ENCODE peak calls at places on chromosome 18, in eight cellular contexts. W is suprapubic skin, X is K562, U is H1, N is stomach, L is transverse colon, Q is sigmoid colon, B is HepG2. A is an unnamed sample. For H3K36me3, the result is how much of the 10 kb centered on the place peaks cover.

GRCh38 chr18:286515-287310 is 18.9 kb upstream of the THOC1 start:
- DNase-seq in W (no peak), X (no peak), U (no peak), N (no peak), L (no peak), Q (no peak), B (peak), A (no peak)

GRCh38 chr18:48023334-48024008 is 93.0 kb upstream of the SMAD2 start:
- DNase-seq in W (no peak), X (peak), U (no peak), N (peak), L (peak), Q (peak), B (peak), A (no peak)

GRCh38 chr18:8212893-8213805 is 396.1 kb upstream of the RAB12 start:
- DNase-seq in W (no peak), X (no peak), U (no peak), N (no peak), L (no peak), Q (no peak), B (no peak), A (no peak)

GRCh38 chr18:1094408-1094807 is 189.7 kb downstream of the ADCYAP1 start:
- DNase-seq in W (no peak), X (no peak), U (no peak), N (no peak), L (no peak), Q (no peak), B (no peak), A (no peak)

GRCh38 chr18:32714571-32715148 is 58.2 kb downstream of the KLHL14 start:
- DNase-seq in W (no peak), X (no peak), U (peak), N (peak), L (peak), Q (no peak), B (peak), A (no peak)

GRCh38 chr18:10495936-10496335 is 29.9 kb upstream of the NAPG start:
- DNase-seq in W (no peak), X (no peak), U (no peak), N (no peak), L (no peak), Q (no peak), B (no peak), A (no peak)

GRCh38 chr18:68676913-68677312 is 38.0 kb downstream of the TMX3 start:
- DNase-seq in W (no peak), X (no peak), U (no peak), N (no peak), L (no peak), Q (no peak), B (no peak), A (no peak)

GRCh38 chr18:56066524-56067215 is 478.7 kb upstream of the TCF4 start:
- DNase-seq in W (no peak), X (no peak), U (no peak), N (no peak), L (no peak), Q (no peak), B (no peak), A (no peak)

GRCh38 chr18:31819106-31819924 is 58.6 kb upstream of the SLC25A52 start:
- DNase-seq in W (no peak), X (peak), U (peak), N (no peak), L (no peak), Q (no peak), B (peak), A (no peak)

GRCh38 chr18:33706391-33706790 is 128.4 kb downstream of the ASXL3 start:
- DNase-seq in W (no peak), X (no peak), U (no peak), N (no peak), L (no peak), Q (no peak), B (no peak), A (no peak)

GRCh38 chr18:7452331-7452730 is 114.8 kb upstream of the PTPRM start:
- DNase-seq in W (no peak), X (peak), U (peak), N (no peak), L (no peak), Q (no peak), B (peak), A (peak)

GRCh38 chr18:57859314-57859713 is 56.2 kb upstream of the ATP8B1 start:
- DNase-seq in W (no peak), X (peak), U (no peak), N (no peak), L (peak), Q (no peak), B (peak), A (no peak)

GRCh38 chr18:68436485-68436884 is 278.4 kb downstream of the TMX3 start:
- DNase-seq in W (no peak), X (no peak), U (no peak), N (no peak), L (no peak), Q (no peak), B (no peak), A (no peak)

GRCh38 chr18:68623342-68623741 is 91.6 kb downstream of the TMX3 start:
- DNase-seq in W (no peak), X (peak), U (peak), N (peak), L (no peak), Q (peak), B (peak), A (no peak)

GRCh38 chr18:51082571-51083264 is 52.7 kb downstream of the SMAD4 start:
- DNase-seq in W (no peak), X (no peak), U (no peak), N (no peak), L (no peak), Q (no peak), B (no peak), A (no peak)

GRCh38 chr18:31041346-31042067 is 1.0 kb downstream of the DSC3 start:
- DNase-seq in W (no peak), X (no peak), U (no peak), N (no peak), L (peak), Q (no peak), B (no peak), A (peak)

GRCh38 chr18:69992776-69993175 is 45.1 kb upstream of the CD226 start:
- DNase-seq in W (no peak), X (no peak), U (no peak), N (no peak), L (no peak), Q (no peak), B (no peak), A (no peak)

GRCh38 chr18:49029628-49030027 is 78.9 kb upstream of the SMAD7 start:
- DNase-seq in W (no peak), X (no peak), U (no peak), N (no peak), L (no peak), Q (no peak), B (no peak), A (no peak)

GRCh38 chr18:46334200-46334553 is 230.0 kb downstream of the HAUS1 start:
- DNase-seq in W (peak), X (no peak), U (no peak), N (no peak), L (no peak), Q (peak), B (no peak), A (no peak)

GRCh38 chr18:48937869-48938750 is 12.7 kb downstream of the SMAD7 start:
- DNase-seq in W (no peak), X (no peak), U (no peak), N (no peak), L (no peak), Q (no peak), B (no peak), A (peak)

DNA sequence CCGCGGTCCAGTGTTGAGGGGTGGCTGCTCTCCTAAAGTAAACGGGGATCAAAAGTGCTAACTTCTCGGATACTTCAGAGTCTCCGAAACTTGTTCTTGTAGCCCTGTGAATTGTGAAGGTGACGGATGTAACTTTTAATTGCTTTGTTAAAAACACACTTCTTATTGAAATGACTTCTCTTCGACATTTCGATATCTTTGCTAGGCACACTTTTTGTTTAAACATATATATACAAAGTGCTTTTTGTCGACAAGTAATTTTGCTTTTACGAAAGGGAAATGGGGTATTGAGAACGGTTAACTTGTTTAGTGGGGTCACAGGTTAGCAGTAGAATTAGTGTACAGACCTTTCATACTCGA is 578 bp downstream of the ATP9B start:
- DNase-seq in W (no peak), X (no peak), U (no peak), N (no peak), L (no peak), Q (no peak), B (no peak), A (no peak)
- TF ChIP-seq EP300 in W (no peak), X (no peak), U (no peak), N (no peak), L (no peak), Q (no peak), B (no peak), A (no peak)

GRCh38 chr18:79393626-79394401 is 1.9 kb upstream of the NFATC1 start:
- DNase-seq in W (peak), X (peak), U (no peak), N (peak), L (peak), Q (peak), B (peak), A (peak)
- TF ChIP-seq POLR2AphosphoS5 in W (no peak), X (no peak), U (no peak), N (no peak), L (peak), Q (peak), B (no peak), A (peak)

GRCh38 chr18:63236417-63236816 is 83.2 kb downstream of the BCL2 start:
- DNase-seq in W (no peak), X (no peak), U (no peak), N (no peak), L (no peak), Q (no peak), B (no peak), A (no peak)
- H3K36me3 ChIP-seq in W (under half), X (under half), U (under half), N (under half), L (under half), Q (under half), B (under half), A (under half)

DNA sequence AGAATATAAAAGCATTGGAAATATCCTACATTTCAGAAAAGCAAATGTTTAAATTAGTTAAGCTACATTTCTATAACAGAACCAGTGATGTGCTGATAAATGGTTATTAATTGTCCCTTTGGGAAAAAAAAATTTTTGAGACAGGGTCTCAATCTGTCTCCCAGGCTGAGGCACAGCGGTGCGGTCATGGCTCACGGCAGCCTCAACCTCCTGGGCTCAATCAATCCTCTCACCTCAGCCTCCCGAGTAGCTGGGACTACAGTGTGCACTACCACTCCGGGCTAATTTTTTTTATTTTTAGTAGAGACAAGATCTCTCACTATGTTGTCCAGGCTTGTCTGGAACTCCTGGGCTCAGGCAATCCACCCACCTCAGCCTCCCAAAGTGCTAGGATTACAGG is 194.8 kb upstream of the SALL3 start:
- DNase-seq in W (no peak), X (no peak), U (no peak), N (no peak), L (no peak), Q (no peak), B (no peak), A (no peak)
- TF ChIP-seq EP300 in W (no peak), X (no peak), U (no peak), N (no peak), L (no peak), Q (no peak), B (no peak), A (no peak)

DNA sequence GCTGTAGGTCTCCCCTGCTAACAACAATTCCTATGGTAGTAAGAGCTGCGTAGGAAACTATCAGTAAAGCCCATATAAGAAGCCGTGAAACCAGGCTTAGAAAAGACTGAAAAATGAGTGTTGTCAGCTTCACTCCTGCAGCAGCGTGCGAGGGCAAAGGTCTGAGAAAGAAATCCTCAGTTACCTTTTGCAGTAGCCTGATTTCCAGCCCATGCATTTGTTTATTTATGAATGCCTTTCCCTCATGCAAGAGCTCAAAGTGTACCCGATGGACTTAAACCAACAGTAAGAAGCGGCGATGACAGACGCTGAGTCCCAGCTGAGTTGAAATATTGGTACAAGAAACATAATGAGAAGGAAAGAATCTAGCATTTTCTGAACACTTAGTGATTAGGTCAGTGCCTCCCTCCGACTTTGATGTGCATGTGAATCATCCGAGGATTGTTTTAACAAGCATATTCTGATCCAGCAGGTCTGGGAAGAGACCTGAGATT is 15.0 kb upstream of the POLI start:
- DNase-seq in W (no peak), X (no peak), U (no peak), N (no peak), L (no peak), Q (no peak), B (peak), A (no peak)
- TF ChIP-seq POLR2AphosphoS5 in W (no peak), X (no peak), U (no peak), N (no peak), L (no peak), Q (no peak), B (peak), A (no peak)

GRCh38 chr18:24050916-24051255 is 36.3 kb downstream of the TTC39C start:
- DNase-seq in W (no peak), X (no peak), U (no peak), N (no peak), L (no peak), Q (no peak), B (no peak), A (no peak)
- H3K36me3 ChIP-seq in W (under half), X (under half), U (under half), N (under half), L (under half), Q (under half), B (under half), A (under half)